ENCODE peak calls at places on chromosomes 7 and 10, in five cellular contexts. Z, B, J, G and M are unnamed samples.

GRCh38 chr10:120963053-120963533 is 111.9 kb downstream of the WDR11 start:
- DNase-seq in Z (peak), B (no peak), J (peak), G (no peak), M (no peak)

GRCh38 chr7:139734395-139734794 is 43.4 kb downstream of the HIPK2 start:
- DNase-seq in Z (no peak), B (no peak), J (no peak), G (no peak), M (peak)

GRCh38 chr10:9096288-9096687 is 1041.8 kb downstream of the GATA3 start:
- DNase-seq in Z (no peak), B (no peak), J (no peak), G (no peak), M (no peak)

GRCh38 chr7:188727-189500 is 3.5 kb upstream of the FAM20C start:
- DNase-seq in Z (no peak), B (no peak), J (no peak), G (no peak), M (no peak)

GRCh38 chr7:7808626-7809025 is 90.2 kb upstream of the RPA3 start:
- DNase-seq in Z (no peak), B (no peak), J (no peak), G (no peak), M (no peak)

GRCh38 chr7:50728184-50728583 is 54.5 kb downstream of the GRB10 start:
- DNase-seq in Z (no peak), B (no peak), J (no peak), G (no peak), M (no peak)

GRCh38 chr10:129891806-129892205 is 72.3 kb downstream of the EBF3 start:
- DNase-seq in Z (no peak), B (no peak), J (no peak), G (no peak), M (no peak)

GRCh38 chr7:29345590-29345989 is 151.0 kb downstream of the CHN2 start:
- DNase-seq in Z (peak), B (no peak), J (peak), G (peak), M (no peak)

GRCh38 chr10:121886997-121887622 is 40.7 kb downstream of the ATE1 start:
- DNase-seq in Z (peak), B (no peak), J (no peak), G (peak), M (peak)

GRCh38 chr10:76874896-76875295 is 762.7 kb downstream of the KCNMA1 start:
- DNase-seq in Z (no peak), B (no peak), J (no peak), G (no peak), M (peak)

GRCh38 chr7:129989466-129989865 is 36.7 kb upstream of the UBE2H start:
- DNase-seq in Z (no peak), B (no peak), J (no peak), G (no peak), M (peak)

GRCh38 chr10:60677541-60678129 is 100.6 kb upstream of the CDK1 start:
- DNase-seq in Z (no peak), B (no peak), J (no peak), G (no peak), M (peak)